ENCODE peak calls at places on chromosomes 2 and 18, in six cellular contexts. X is stimulated activated CD4-positive, alpha-beta T cell treated with anti-CD3 and anti-CD28 coated beads, Interleukin-2, amount 100 ng/mL, for 48 hours; T is hippocampal formation; B is hypothalamus; H is AG04449; Z is tibial nerve. Y is an unnamed sample.

GRCh38 chr2:24466871-24467870 is 23.9 kb upstream of the NCOA1 start:
- DNase-seq in X (no peak), T (no peak), B (no peak), H (no peak), Z (no peak), Y (no peak)

GRCh38 chr2:62208758-62209114 is 12.8 kb downstream of the B3GNT2 start:
- DNase-seq in X (no peak), T (no peak), B (no peak), H (no peak), Z (no peak), Y (no peak)

GRCh38 chr2:157327621-157328102 is 2.0 kb upstream of the ERMN start:
- DNase-seq in X (peak), T (peak), B (peak), H (no peak), Z (peak), Y (peak)

GRCh38 chr2:53594586-53594918 is 173.1 kb upstream of the CHAC2 start:
- DNase-seq in X (no peak), T (no peak), B (no peak), H (peak), Z (no peak), Y (no peak)

GRCh38 chr2:98571121-98571701 is 37.1 kb downstream of the COA5 start:
- DNase-seq in X (no peak), T (no peak), B (no peak), H (no peak), Z (no peak), Y (no peak)

GRCh38 chr2:25363733-25364132 is 22.0 kb upstream of the DNMT3A start:
- DNase-seq in X (no peak), T (no peak), B (no peak), H (no peak), Z (no peak), Y (no peak)

GRCh38 chr2:219149667-219150066 is 10.9 kb downstream of the NHEJ1 start:
- DNase-seq in X (no peak), T (no peak), B (no peak), H (no peak), Z (no peak), Y (no peak)

GRCh38 chr18:7414459-7414858 is 152.7 kb upstream of the PTPRM start:
- DNase-seq in X (no peak), T (no peak), B (no peak), H (no peak), Z (peak), Y (no peak)

GRCh38 chr18:31380912-31381311 is 4.3 kb downstream of the DSG4 start:
- DNase-seq in X (no peak), T (no peak), B (no peak), H (no peak), Z (no peak), Y (no peak)

GRCh38 chr2:128970332-128971116 is 651.9 kb upstream of the HS6ST1 start:
- DNase-seq in X (no peak), T (no peak), B (no peak), H (no peak), Z (no peak), Y (no peak)

GRCh38 chr2:45293182-45293581 is 283.9 kb upstream of the SIX2 start:
- DNase-seq in X (no peak), T (no peak), B (no peak), H (peak), Z (no peak), Y (no peak)

GRCh38 chr2:85826990-85827878 is 61.6 kb downstream of the ST3GAL5 start:
- DNase-seq in X (peak), T (peak), B (peak), H (no peak), Z (peak), Y (no peak)

GRCh38 chr18:384897-385296 is 115.6 kb downstream of the COLEC12 start:
- DNase-seq in X (no peak), T (no peak), B (no peak), H (no peak), Z (no peak), Y (no peak)

GRCh38 chr2:120669121-120669952 is 66.3 kb upstream of the GLI2 start:
- DNase-seq in X (no peak), T (no peak), B (no peak), H (no peak), Z (no peak), Y (no peak)

GRCh38 chr2:73268831-73269685 is 15.2 kb downstream of the FBXO41 start:
- DNase-seq in X (peak), T (no peak), B (no peak), H (no peak), Z (no peak), Y (no peak)

GRCh38 chr2:143329288-143329687 is 200.1 kb downstream of the ARHGAP15 start:
- DNase-seq in X (no peak), T (no peak), B (no peak), H (no peak), Z (no peak), Y (no peak)

GRCh38 chr2:8659735-8660492 is 21.9 kb upstream of the ID2 start:
- DNase-seq in X (no peak), T (no peak), B (no peak), H (no peak), Z (no peak), Y (no peak)

GRCh38 chr2:14673351-14673875 is 40.9 kb downstream of the LRATD1 start:
- DNase-seq in X (no peak), T (peak), B (no peak), H (no peak), Z (no peak), Y (no peak)

GRCh38 chr2:215698566-215698965 is 262.7 kb upstream of the FN1 start:
- DNase-seq in X (no peak), T (no peak), B (no peak), H (peak), Z (no peak), Y (no peak)

GRCh38 chr2:172084734-172085459 is 410 bp upstream of the DLX1 start:
- DNase-seq in X (peak), T (no peak), B (no peak), H (peak), Z (peak), Y (no peak)

GRCh38 chr2:133026536-133027177 is 356.7 kb upstream of the LYPD1 start:
- DNase-seq in X (no peak), T (no peak), B (no peak), H (no peak), Z (no peak), Y (no peak)

GRCh38 chr2:189425676-189426075 is 15.6 kb upstream of the WDR75 start:
- DNase-seq in X (no peak), T (no peak), B (no peak), H (no peak), Z (no peak), Y (no peak)

GRCh38 chr2:25226827-25227226 is 58.4 kb upstream of the POMC start:
- DNase-seq in X (no peak), T (no peak), B (no peak), H (no peak), Z (no peak), Y (no peak)

GRCh38 chr2:237473474-237474453 is 13.3 kb upstream of the MLPH start:
- DNase-seq in X (no peak), T (no peak), B (no peak), H (no peak), Z (no peak), Y (peak)

GRCh38 chr2:30324245-30324644 is 92.9 kb downstream of the LBH start:
- DNase-seq in X (no peak), T (no peak), B (no peak), H (no peak), Z (no peak), Y (no peak)

GRCh38 chr2:100784681-100785080 is 35.3 kb upstream of the NPAS2 start:
- DNase-seq in X (no peak), T (no peak), B (no peak), H (no peak), Z (no peak), Y (no peak)

GRCh38 chr2:365367-366275 is 77.7 kb upstream of the ALKAL2 start:
- DNase-seq in X (no peak), T (no peak), B (no peak), H (no peak), Z (no peak), Y (no peak)

GRCh38 chr2:113132622-113133021 is 5.2 kb downstream of the IL1RN start:
- DNase-seq in X (no peak), T (no peak), B (no peak), H (no peak), Z (no peak), Y (no peak)

GRCh38 chr18:74840492-74841167 is 243.0 kb downstream of the ZNF407 start:
- DNase-seq in X (no peak), T (no peak), B (no peak), H (peak), Z (no peak), Y (no peak)

GRCh38 chr2:55419236-55419513 is 481 bp downstream of the CCDC88A start:
- DNase-seq in X (no peak), T (no peak), B (no peak), H (no peak), Z (peak), Y (peak)

Y was measured in caudate nucleus.